ENCODE peak calls at places on chromosomes 13 and 19, in eight cellular contexts. One of them, this sample, is unnamed.

GRCh38 chr13:112690242-112690943 is 555 bp downstream of the ATP11A start:
- DNase-seq in spleen: peak; percentile 91
- DNase-seq in right cardiac atrium: peak; percentile 83
- DNase-seq in SJSA1: no peak
- DNase-seq in CD4-positive, alpha-beta T cell: no peak
- DNase-seq in mammary epithelial cell: peak; percentile 26
- DNase-seq in CD8-positive, alpha-beta T cell: no peak
- DNase-seq in body of pancreas: peak; percentile 61
- DNase-seq in this sample: no peak

GRCh38 chr19:39195755-39196154 is 1.0 kb upstream of the NCCRP1 start:
- DNase-seq in spleen: no peak
- DNase-seq in right cardiac atrium: no peak
- DNase-seq in SJSA1: no peak
- DNase-seq in CD4-positive, alpha-beta T cell: no peak
- DNase-seq in mammary epithelial cell: no peak
- DNase-seq in CD8-positive, alpha-beta T cell: no peak
- DNase-seq in body of pancreas: peak; percentile 48
- DNase-seq in this sample: no peak

GRCh38 chr13:100789481-100789880 is 114.9 kb upstream of the TMTC4 start:
- DNase-seq in spleen: no peak
- DNase-seq in right cardiac atrium: no peak
- DNase-seq in SJSA1: no peak
- DNase-seq in CD4-positive, alpha-beta T cell: no peak
- DNase-seq in mammary epithelial cell: peak; percentile 2
- DNase-seq in CD8-positive, alpha-beta T cell: no peak
- DNase-seq in body of pancreas: peak; percentile 17
- DNase-seq in this sample: no peak

GRCh38 chr19:28794301-28794700 is 418.6 kb downstream of the UQCRFS1 start:
- DNase-seq in spleen: no peak
- DNase-seq in right cardiac atrium: no peak
- DNase-seq in SJSA1: no peak
- DNase-seq in CD4-positive, alpha-beta T cell: no peak
- DNase-seq in mammary epithelial cell: no peak
- DNase-seq in CD8-positive, alpha-beta T cell: no peak
- DNase-seq in body of pancreas: no peak
- DNase-seq in this sample: no peak

GRCh38 chr13:20435616-20436368 is 89.9 kb downstream of the CRYL1 start:
- DNase-seq in spleen: no peak
- DNase-seq in right cardiac atrium: peak; percentile 48
- DNase-seq in SJSA1: no peak
- DNase-seq in CD4-positive, alpha-beta T cell: no peak
- DNase-seq in mammary epithelial cell: no peak
- DNase-seq in CD8-positive, alpha-beta T cell: no peak
- DNase-seq in body of pancreas: no peak
- DNase-seq in this sample: no peak

GRCh38 chr19:38773469-38774177 is at the start of gene LGALS7:
- DNase-seq in spleen: no peak
- DNase-seq in right cardiac atrium: no peak
- DNase-seq in SJSA1: no peak
- DNase-seq in CD4-positive, alpha-beta T cell: no peak
- DNase-seq in mammary epithelial cell: no peak
- DNase-seq in CD8-positive, alpha-beta T cell: no peak
- DNase-seq in body of pancreas: no peak
- DNase-seq in this sample: no peak

GRCh38 chr13:112227031-112227430 is 149.1 kb upstream of the SPACA7 start:
- DNase-seq in spleen: peak; percentile 28
- DNase-seq in right cardiac atrium: no peak
- DNase-seq in SJSA1: no peak
- DNase-seq in CD4-positive, alpha-beta T cell: no peak
- DNase-seq in mammary epithelial cell: no peak
- DNase-seq in CD8-positive, alpha-beta T cell: no peak
- DNase-seq in body of pancreas: no peak
- DNase-seq in this sample: no peak

GRCh38 chr13:113612626-113613025 is 28.1 kb downstream of the TFDP1 start:
- DNase-seq in spleen: no peak
- DNase-seq in right cardiac atrium: no peak
- DNase-seq in SJSA1: no peak
- DNase-seq in CD4-positive, alpha-beta T cell: no peak
- DNase-seq in mammary epithelial cell: no peak
- DNase-seq in CD8-positive, alpha-beta T cell: no peak
- DNase-seq in body of pancreas: no peak
- DNase-seq in this sample: no peak

GRCh38 chr13:100068532-100068931 is 20.4 kb upstream of the PCCA start:
- DNase-seq in spleen: no peak
- DNase-seq in right cardiac atrium: no peak
- DNase-seq in SJSA1: no peak
- DNase-seq in CD4-positive, alpha-beta T cell: no peak
- DNase-seq in mammary epithelial cell: no peak
- DNase-seq in CD8-positive, alpha-beta T cell: no peak
- DNase-seq in body of pancreas: no peak
- DNase-seq in this sample: no peak

GRCh38 chr19:3643592-3644313 is 17.2 kb upstream of the CACTIN start:
- DNase-seq in spleen: no peak
- DNase-seq in right cardiac atrium: no peak
- DNase-seq in SJSA1: no peak
- DNase-seq in CD4-positive, alpha-beta T cell: no peak
- DNase-seq in mammary epithelial cell: no peak
- DNase-seq in CD8-positive, alpha-beta T cell: no peak
- DNase-seq in body of pancreas: no peak
- DNase-seq in this sample: no peak
- H3K27ac ChIP-seq in spleen: no peak overlapping the region
- H3K27ac ChIP-seq in right cardiac atrium: no peak overlapping the region
- H3K27ac ChIP-seq in SJSA1: no peak overlapping the region
- H3K27ac ChIP-seq in CD4-positive, alpha-beta T cell: no peak overlapping the region
- H3K27ac ChIP-seq in mammary epithelial cell: no peak overlapping the region
- H3K27ac ChIP-seq in CD8-positive, alpha-beta T cell: no peak overlapping the region
- H3K27ac ChIP-seq in body of pancreas: no peak overlapping the region
- H3K27ac ChIP-seq in this sample: no peak overlapping the region

GRCh38 chr19:46490774-46491173 is 4.9 kb downstream of the PNMA8B start:
- DNase-seq in spleen: no peak
- DNase-seq in right cardiac atrium: no peak
- DNase-seq in SJSA1: no peak
- DNase-seq in CD4-positive, alpha-beta T cell: no peak
- DNase-seq in mammary epithelial cell: no peak
- DNase-seq in CD8-positive, alpha-beta T cell: no peak
- DNase-seq in body of pancreas: no peak
- DNase-seq in this sample: no peak

GRCh38 chr19:46487802-46488445 is 7.7 kb downstream of the PNMA8B start:
- DNase-seq in spleen: peak; percentile 88
- DNase-seq in right cardiac atrium: peak; percentile 92
- DNase-seq in SJSA1: peak; percentile 72
- DNase-seq in CD4-positive, alpha-beta T cell: peak; percentile 70
- DNase-seq in mammary epithelial cell: peak; percentile 59
- DNase-seq in CD8-positive, alpha-beta T cell: peak; percentile 58
- DNase-seq in body of pancreas: peak; percentile 86
- DNase-seq in this sample: peak; percentile 29

GRCh38 chr19:46487178-46487801 is 8.4 kb downstream of the PNMA8B start:
- DNase-seq in spleen: peak; percentile 72
- DNase-seq in right cardiac atrium: no peak
- DNase-seq in SJSA1: no peak
- DNase-seq in CD4-positive, alpha-beta T cell: no peak
- DNase-seq in mammary epithelial cell: no peak
- DNase-seq in CD8-positive, alpha-beta T cell: no peak
- DNase-seq in body of pancreas: no peak
- DNase-seq in this sample: no peak

GRCh38 chr19:46488551-46488950 is 7.1 kb downstream of the PNMA8B start:
- DNase-seq in spleen: no peak
- DNase-seq in right cardiac atrium: no peak
- DNase-seq in SJSA1: no peak
- DNase-seq in CD4-positive, alpha-beta T cell: no peak
- DNase-seq in mammary epithelial cell: no peak
- DNase-seq in CD8-positive, alpha-beta T cell: no peak
- DNase-seq in body of pancreas: no peak
- DNase-seq in this sample: no peak

DNA sequence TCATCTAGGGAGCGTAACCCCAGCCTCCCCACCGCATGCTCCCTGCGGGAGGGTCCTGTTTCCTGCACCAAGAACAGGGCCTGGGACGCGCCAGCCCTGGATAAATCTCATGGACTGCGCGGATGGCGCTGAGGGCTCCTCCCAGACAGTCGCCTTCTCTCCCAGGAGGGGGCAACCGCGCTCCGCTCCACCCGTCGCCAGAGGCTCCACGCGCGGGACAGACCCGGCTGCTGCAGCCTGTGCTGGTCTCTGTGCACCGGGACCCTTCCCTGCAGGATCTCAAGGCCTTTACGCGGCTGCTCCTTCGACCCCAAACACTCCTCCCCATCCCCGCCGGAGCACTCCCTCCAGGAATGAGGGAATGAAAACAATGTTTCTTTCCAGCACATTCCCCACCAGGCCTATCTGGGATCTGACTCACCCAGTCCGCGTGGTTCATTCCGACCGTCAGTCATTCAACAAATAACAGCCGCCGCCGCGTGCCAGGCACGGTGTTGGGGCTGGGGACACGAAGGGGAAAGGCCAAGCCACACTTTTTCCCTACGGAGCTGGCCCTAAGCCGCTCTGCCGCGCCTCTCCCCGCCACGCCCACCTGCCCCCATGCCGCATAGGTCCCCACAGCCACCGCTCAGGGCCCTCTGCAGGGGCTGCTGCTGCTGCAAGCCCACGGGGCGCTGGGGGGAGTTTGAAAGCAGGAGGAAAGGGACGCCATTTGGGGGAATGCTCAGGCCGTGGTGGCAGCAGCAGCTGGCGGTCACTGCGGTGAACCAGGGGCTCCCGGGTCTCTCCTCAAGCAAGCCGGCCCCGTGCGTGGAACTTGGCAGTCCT is 6.0 kb downstream of the PNMA8B start:
- DNase-seq in spleen: peak; percentile 78
- DNase-seq in right cardiac atrium: peak; percentile 88
- DNase-seq in SJSA1: no peak
- DNase-seq in CD4-positive, alpha-beta T cell: no peak
- DNase-seq in mammary epithelial cell: no peak
- DNase-seq in CD8-positive, alpha-beta T cell: no peak
- DNase-seq in body of pancreas: peak; percentile 38
- DNase-seq in this sample: no peak
- H3K27ac ChIP-seq in spleen: no peak overlapping the region
- H3K27ac ChIP-seq in right cardiac atrium: no peak overlapping the region
- H3K27ac ChIP-seq in SJSA1: no peak overlapping the region
- H3K27ac ChIP-seq in CD4-positive, alpha-beta T cell: no peak overlapping the region
- H3K27ac ChIP-seq in mammary epithelial cell: no peak overlapping the region
- H3K27ac ChIP-seq in CD8-positive, alpha-beta T cell: no peak overlapping the region
- H3K27ac ChIP-seq in body of pancreas: no peak overlapping the region
- H3K27ac ChIP-seq in this sample: no peak overlapping the region

GRCh38 chr19:6424939-6425731 is 524 bp upstream of the KHSRP start:
- DNase-seq in spleen: peak; percentile 98
- DNase-seq in right cardiac atrium: peak; percentile 100
- DNase-seq in SJSA1: peak; percentile 100
- DNase-seq in CD4-positive, alpha-beta T cell: peak; percentile 99
- DNase-seq in mammary epithelial cell: peak; percentile 100
- DNase-seq in CD8-positive, alpha-beta T cell: peak; percentile 100
- DNase-seq in body of pancreas: peak; percentile 100
- DNase-seq in this sample: peak; percentile 100

GRCh38 chr19:6424190-6424938 is at the start of gene KHSRP:
- DNase-seq in spleen: no peak
- DNase-seq in right cardiac atrium: peak; percentile 77
- DNase-seq in SJSA1: no peak
- DNase-seq in CD4-positive, alpha-beta T cell: peak; percentile 38
- DNase-seq in mammary epithelial cell: no peak
- DNase-seq in CD8-positive, alpha-beta T cell: peak; percentile 38
- DNase-seq in body of pancreas: no peak
- DNase-seq in this sample: no peak

GRCh38 chr19:6425732-6426686 is 1.4 kb upstream of the KHSRP start:
- DNase-seq in spleen: no peak
- DNase-seq in right cardiac atrium: no peak
- DNase-seq in SJSA1: no peak
- DNase-seq in CD4-positive, alpha-beta T cell: no peak
- DNase-seq in mammary epithelial cell: no peak
- DNase-seq in CD8-positive, alpha-beta T cell: no peak
- DNase-seq in body of pancreas: no peak
- DNase-seq in this sample: peak; percentile 24

GRCh38 chr19:6421075-6422014 is 3.3 kb downstream of the KHSRP start:
- DNase-seq in spleen: no peak
- DNase-seq in right cardiac atrium: no peak
- DNase-seq in SJSA1: no peak
- DNase-seq in CD4-positive, alpha-beta T cell: no peak
- DNase-seq in mammary epithelial cell: no peak
- DNase-seq in CD8-positive, alpha-beta T cell: no peak
- DNase-seq in body of pancreas: no peak
- DNase-seq in this sample: no peak

GRCh38 chr19:6423499-6424189 is 967 bp downstream of the KHSRP start:
- DNase-seq in spleen: peak; percentile 83
- DNase-seq in right cardiac atrium: no peak
- DNase-seq in SJSA1: peak; percentile 75
- DNase-seq in CD4-positive, alpha-beta T cell: no peak
- DNase-seq in mammary epithelial cell: peak; percentile 43
- DNase-seq in CD8-positive, alpha-beta T cell: no peak
- DNase-seq in body of pancreas: no peak
- DNase-seq in this sample: no peak
- H3K27ac ChIP-seq in spleen: peak overlapping the region; percentile 88
- H3K27ac ChIP-seq in right cardiac atrium: peak overlapping the region; percentile 37
- H3K27ac ChIP-seq in SJSA1: no peak overlapping the region
- H3K27ac ChIP-seq in CD4-positive, alpha-beta T cell: peak overlapping the region; percentile 50
- H3K27ac ChIP-seq in mammary epithelial cell: peak overlapping the region; percentile 42
- H3K27ac ChIP-seq in CD8-positive, alpha-beta T cell: peak overlapping the region; percentile 25
- H3K27ac ChIP-seq in body of pancreas: no peak overlapping the region
- H3K27ac ChIP-seq in this sample: peak overlapping the region; percentile 85

DNA sequence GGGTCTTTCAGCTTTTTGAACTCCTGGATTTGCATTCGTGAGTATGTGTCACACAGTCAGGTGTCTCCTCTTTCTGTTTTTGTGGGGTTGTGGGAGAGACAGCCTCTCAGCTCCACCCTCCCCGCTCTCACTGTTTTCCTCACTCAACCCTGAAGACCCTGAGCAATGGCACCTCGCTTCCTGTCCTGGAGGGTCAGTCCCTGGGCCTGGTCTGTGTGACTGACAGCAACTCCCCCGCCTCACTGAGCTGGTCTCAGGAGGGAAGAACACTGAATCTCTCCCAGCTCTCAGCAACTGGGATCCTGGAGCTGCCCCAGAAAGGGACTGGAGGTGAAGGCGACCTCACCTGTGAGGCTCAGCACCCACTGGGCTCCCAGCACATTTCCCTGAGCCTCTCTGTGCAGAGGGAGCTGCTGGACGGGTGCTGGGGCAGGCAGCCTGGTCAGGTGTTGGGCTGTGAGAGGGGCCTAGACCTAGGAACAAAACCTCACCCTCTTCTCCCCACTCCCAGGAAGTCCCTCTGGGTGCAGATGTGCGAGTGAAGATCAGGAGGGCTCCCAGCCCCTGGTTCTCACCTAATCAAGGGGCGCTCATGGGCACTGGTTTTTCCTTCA is 4.2 kb upstream of the SIGLEC7 start:
- DNase-seq in spleen: peak; percentile 73
- DNase-seq in right cardiac atrium: no peak
- DNase-seq in SJSA1: no peak
- DNase-seq in CD4-positive, alpha-beta T cell: no peak
- DNase-seq in mammary epithelial cell: no peak
- DNase-seq in CD8-positive, alpha-beta T cell: no peak
- DNase-seq in body of pancreas: no peak
- DNase-seq in this sample: no peak
- H3K27ac ChIP-seq in spleen: peak overlapping the region; percentile 92
- H3K27ac ChIP-seq in right cardiac atrium: peak overlapping the region; percentile 12
- H3K27ac ChIP-seq in SJSA1: no peak overlapping the region
- H3K27ac ChIP-seq in CD4-positive, alpha-beta T cell: no peak overlapping the region
- H3K27ac ChIP-seq in mammary epithelial cell: no peak overlapping the region
- H3K27ac ChIP-seq in CD8-positive, alpha-beta T cell: no peak overlapping the region
- H3K27ac ChIP-seq in body of pancreas: no peak overlapping the region
- H3K27ac ChIP-seq in this sample: no peak overlapping the region

DNA sequence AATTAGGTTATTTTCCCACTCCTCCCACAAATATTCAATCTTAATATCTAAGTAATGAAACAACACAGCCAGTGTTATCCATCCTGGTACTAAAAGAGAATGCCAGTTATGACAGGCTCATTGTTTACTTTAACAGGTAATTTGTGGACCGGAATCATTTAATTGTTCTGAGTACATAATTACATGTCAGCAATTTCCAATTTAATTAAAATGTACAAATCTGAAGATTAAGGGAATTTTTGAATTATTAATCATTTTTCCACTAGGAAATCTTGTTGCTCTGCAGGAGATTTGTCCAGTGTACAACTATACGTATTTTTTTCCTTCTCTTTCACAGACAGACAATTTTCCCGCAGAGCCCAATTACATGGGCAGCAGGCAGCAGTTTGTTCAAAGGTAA is 34.6 kb downstream of the PCDH17 start:
- DNase-seq in spleen: no peak
- DNase-seq in right cardiac atrium: no peak
- DNase-seq in SJSA1: no peak
- DNase-seq in CD4-positive, alpha-beta T cell: no peak
- DNase-seq in mammary epithelial cell: no peak
- DNase-seq in CD8-positive, alpha-beta T cell: no peak
- DNase-seq in body of pancreas: no peak
- DNase-seq in this sample: no peak
- H3K27ac ChIP-seq in spleen: no peak overlapping the region
- H3K27ac ChIP-seq in right cardiac atrium: no peak overlapping the region
- H3K27ac ChIP-seq in SJSA1: no peak overlapping the region
- H3K27ac ChIP-seq in CD4-positive, alpha-beta T cell: no peak overlapping the region
- H3K27ac ChIP-seq in mammary epithelial cell: no peak overlapping the region
- H3K27ac ChIP-seq in CD8-positive, alpha-beta T cell: no peak overlapping the region
- H3K27ac ChIP-seq in body of pancreas: no peak overlapping the region
- H3K27ac ChIP-seq in this sample: no peak overlapping the region

This sample was measured in HCT116.